ENCODE peak calls at places on chromosomes 16 and 17, in four cellular contexts. M is mammary epithelial cell, J is left cardiac atrium, V is NCI-H1048. F is an unnamed sample.

GRCh38 chr16:67429799-67430503 is 970 bp upstream of the HSD11B2 start:
- DNase-seq in M (no peak), J (no peak), V (no peak), F (no peak)

GRCh38 chr17:62656446-62656845 is 29.0 kb downstream of the MRC2 start:
- DNase-seq in M (no peak), J (no peak), V (no peak), F (no peak)

GRCh38 chr16:68921654-68922053 is 78.3 kb downstream of the TANGO6 start:
- DNase-seq in M (peak), J (no peak), V (no peak), F (no peak)

GRCh38 chr16:87806246-87806607 is 40.4 kb upstream of the KLHDC4 start:
- DNase-seq in M (peak), J (no peak), V (no peak), F (no peak)

GRCh38 chr17:48002208-48002919 is 31.5 kb downstream of the CDK5RAP3 start:
- DNase-seq in M (peak), J (no peak), V (no peak), F (no peak)

GRCh38 chr16:847151-847550 is 46.6 kb upstream of the GNG13 start:
- DNase-seq in M (no peak), J (peak), V (no peak), F (no peak)

GRCh38 chr16:20755238-20755637 is 8.6 kb upstream of the ACSM3 start:
- DNase-seq in M (no peak), J (no peak), V (no peak), F (no peak)

GRCh38 chr17:6818938-6819337 is 12.6 kb downstream of the TEKT1 start:
- DNase-seq in M (no peak), J (no peak), V (no peak), F (no peak)

GRCh38 chr17:58052951-58053715 is 30.1 kb upstream of the DYNLL2 start:
- DNase-seq in M (no peak), J (no peak), V (no peak), F (no peak)

GRCh38 chr17:67420994-67421393 is 43.9 kb downstream of the PITPNC1 start:
- DNase-seq in M (no peak), J (no peak), V (no peak), F (no peak)

GRCh38 chr16:31513126-31513525 is 4.9 kb upstream of the RUSF1 start:
- DNase-seq in M (peak), J (no peak), V (no peak), F (no peak)